ENCODE peak calls at places on chromosomes 2 and 18, in four cellular contexts. I is thoracic aorta, S is Caco-2, J is Panc1. G is an unnamed sample.

GRCh38 chr2:200089756-200090109 is 134.4 kb downstream of the MAIP1 start:
- DNase-seq in J (no peak), I (no peak), S (no peak), G (no peak)

GRCh38 chr2:239223029-239223329 is 177.8 kb downstream of the HDAC4 start:
- DNase-seq in J (no peak), S (no peak), I (no peak), G (no peak)

GRCh38 chr2:129717560-129718128 is 261.8 kb upstream of the RAB6C start:
- DNase-seq in I (no peak), S (no peak), J (no peak), G (no peak)

GRCh38 chr2:209495855-209496585 is 72.2 kb downstream of the MAP2 start:
- DNase-seq in I (peak; percentile 11), J (peak; percentile 92), S (no peak), G (peak; percentile 94)

GRCh38 chr2:68255736-68256450 is 3.6 kb upstream of the PPP3R1 start:
- DNase-seq in J (no peak), S (no peak), I (no peak), G (no peak)

GRCh38 chr18:55981712-55982475 is 393.9 kb upstream of the TCF4 start:
- DNase-seq in I (no peak), S (no peak), J (no peak), G (no peak)

GRCh38 chr2:219553463-219553862 is 9.6 kb downstream of the TMEM198 start:
- DNase-seq in S (no peak), J (no peak), I (no peak), G (no peak)

GRCh38 chr2:143513081-143513480 is 383.9 kb downstream of the ARHGAP15 start:
- DNase-seq in S (no peak), I (no peak), J (peak; percentile 24), G (peak; percentile 25)

GRCh38 chr2:159711562-159712193 is 628 bp upstream of the MARCHF7 start:
- DNase-seq in J (peak; percentile 25), S (no peak), I (no peak), G (peak; percentile 25)

GRCh38 chr2:112728029-112728362 is 7.2 kb downstream of the NT5DC4 start:
- DNase-seq in S (no peak), I (no peak), J (no peak), G (no peak)

GRCh38 chr2:193868833-193869232 is 1674.1 kb upstream of the TMEFF2 start:
- DNase-seq in I (no peak), S (no peak), J (no peak), G (no peak)

GRCh38 chr2:240846881-240847601 is 21.6 kb upstream of the AGXT start:
- DNase-seq in J (no peak), I (no peak), S (no peak), G (no peak)

GRCh38 chr2:42957109-42958035 is 165.0 kb upstream of the HAAO start:
- DNase-seq in I (no peak), S (peak; percentile 71), J (no peak), G (no peak)

GRCh38 chr2:107808986-107809385 is 17.7 kb upstream of the RGPD4 start:
- DNase-seq in S (no peak), J (peak; percentile 81), I (no peak), G (no peak)

GRCh38 chr18:12279781-12280531 is 25.8 kb downstream of the CIDEA start:
- DNase-seq in I (no peak), J (no peak), S (no peak), G (no peak)

GRCh38 chr2:120600335-120600734 is 135.3 kb upstream of the GLI2 start:
- DNase-seq in I (no peak), J (no peak), S (no peak), G (no peak)

GRCh38 chr2:47414682-47415458 is 11.9 kb downstream of the MSH2 start:
- DNase-seq in J (no peak), I (no peak), S (no peak), G (no peak)

DNA sequence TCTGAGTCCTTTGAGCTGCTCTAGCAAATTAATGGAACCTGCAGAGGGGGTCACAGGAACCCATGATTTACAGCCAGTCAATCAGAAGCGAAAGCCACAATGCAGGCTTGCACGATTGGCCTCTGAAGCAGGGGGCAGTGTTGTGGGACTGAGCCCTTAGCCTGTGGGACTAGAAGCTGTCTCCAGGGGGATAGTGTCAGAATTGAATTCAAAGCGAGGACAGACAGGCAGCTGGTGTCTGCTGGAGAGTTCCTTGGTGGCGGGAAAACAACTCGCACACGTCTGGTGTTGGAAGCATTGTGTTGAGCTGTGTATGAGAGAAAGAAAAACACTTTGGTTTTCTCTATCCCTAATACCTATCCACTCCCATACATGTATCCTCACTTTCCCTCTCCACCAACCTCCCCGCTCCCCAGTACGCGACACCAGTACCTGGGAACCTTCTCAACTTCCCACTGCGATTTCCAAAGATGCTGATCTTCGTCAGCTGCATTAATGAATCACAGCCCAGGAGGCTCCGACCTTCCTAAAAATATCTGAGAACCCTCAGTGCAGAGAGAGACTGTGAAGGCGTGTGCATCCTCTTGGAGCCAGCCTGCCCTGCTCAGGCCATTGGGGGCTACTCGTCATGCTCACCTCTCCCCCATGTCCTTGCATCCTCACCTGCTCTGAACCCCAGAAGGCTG is 88.2 kb downstream of the HS1BP3 start:
- DNase-seq in I (no peak), J (no peak), S (no peak), G (no peak)
- TF ChIP-seq CTCF in I (no peak), J (no peak), S (no peak), G (no peak)

DNA sequence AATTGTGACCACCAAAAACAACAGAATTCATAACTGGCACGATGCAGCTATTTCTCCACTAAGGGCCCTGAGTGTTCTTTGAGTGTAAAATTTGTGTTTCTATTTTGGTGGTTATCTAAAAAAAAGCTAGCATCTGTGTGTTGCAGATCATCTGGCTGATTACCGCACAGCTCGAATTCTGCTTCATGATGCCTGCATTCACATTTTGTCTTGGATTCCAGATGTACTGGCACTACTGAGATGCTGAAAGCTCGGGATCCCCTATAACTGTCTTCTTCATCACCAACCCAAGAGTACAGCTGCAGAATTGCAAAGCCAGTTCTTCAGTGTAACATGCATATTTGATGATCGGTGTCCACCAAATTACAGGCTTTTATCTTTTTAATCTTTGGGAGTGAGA is 51.6 kb upstream of the ZNF532 start:
- DNase-seq in S (no peak), I (no peak), J (no peak), G (no peak)
- H3K4me3 ChIP-seq in S (no peak overlapping the region), I (no peak overlapping the region), J (no peak overlapping the region), G (no peak overlapping the region)

DNA sequence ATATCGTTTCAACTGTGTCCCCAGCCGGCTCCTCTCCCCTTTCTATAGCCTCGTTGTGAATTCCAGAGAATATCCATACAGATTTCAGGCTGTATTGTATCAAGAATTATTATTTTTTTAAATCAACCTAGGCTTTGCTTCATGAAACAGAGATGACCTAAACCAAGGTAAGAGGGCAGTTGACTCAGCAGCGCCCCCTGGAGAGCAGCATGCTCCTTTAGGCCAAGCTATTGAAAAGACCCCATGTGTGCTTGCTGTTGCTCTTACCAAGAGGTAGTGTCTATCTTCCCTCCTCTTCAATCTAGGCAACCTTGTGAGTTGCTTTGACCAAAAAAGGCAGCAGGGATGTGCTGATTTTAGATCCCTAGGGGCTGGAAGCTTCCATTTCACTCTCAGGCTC is 426.7 kb upstream of the SMIM21 start:
- DNase-seq in I (no peak), J (no peak), S (no peak), G (no peak)
- TF ChIP-seq CTCF in I (no peak), J (peak; percentile 77), S (no peak), G (peak; percentile 37)

GRCh38 chr18:62284637-62285036 is 40.5 kb upstream of the TNFRSF11A start:
- DNase-seq in J (no peak), I (no peak), S (no peak), G (no peak)

GRCh38 chr18:62281684-62282083 is 43.4 kb upstream of the TNFRSF11A start:
- DNase-seq in I (no peak), S (no peak), J (no peak), G (peak; percentile 49)

GRCh38 chr18:62279561-62279960 is 45.5 kb upstream of the TNFRSF11A start:
- DNase-seq in S (no peak), I (no peak), J (no peak), G (no peak)

GRCh38 chr18:62280058-62280457 is 45.1 kb upstream of the TNFRSF11A start:
- DNase-seq in S (no peak), J (no peak), I (no peak), G (no peak)

DNA sequence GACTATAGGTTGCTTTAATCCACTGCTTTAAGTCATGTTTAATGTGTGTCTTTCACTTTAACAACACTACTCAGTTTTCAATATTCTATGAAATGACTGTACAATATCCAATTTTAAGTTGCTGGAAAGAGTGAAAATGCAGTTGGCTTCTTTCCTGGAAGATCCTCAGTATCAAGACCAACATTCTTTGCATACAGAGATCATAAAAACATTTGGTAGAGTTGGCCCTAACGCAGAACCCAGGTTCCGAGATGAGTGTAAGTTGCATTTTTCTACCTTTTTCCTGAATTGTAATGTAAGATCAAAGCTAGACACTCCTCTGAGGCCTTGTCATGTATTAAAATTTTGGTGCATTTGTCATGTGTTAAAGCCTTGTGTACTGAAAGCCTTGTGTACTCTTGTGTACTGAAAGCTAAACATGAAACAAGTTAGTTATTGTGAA is 42.9 kb upstream of the TNFRSF11A start:
- DNase-seq in I (no peak), S (no peak), J (no peak), G (peak; percentile 27)
- H3K4me3 ChIP-seq in I (no peak overlapping the region), S (no peak overlapping the region), J (no peak overlapping the region), G (no peak overlapping the region)

GRCh38 chr2:74179063-74179865 is 585 bp upstream of the MOB1A start:
- DNase-seq in J (no peak), S (peak; percentile 41), I (no peak), G (no peak)
- TF ChIP-seq CTCF in J (no peak), S (peak; percentile 47), I (peak; percentile 32), G (peak; percentile 38)

GRCh38 chr2:46336560-46336959 is 39.4 kb downstream of the EPAS1 start:
- DNase-seq in S (no peak), I (no peak), J (no peak), G (peak; percentile 31)
- H3K4me3 ChIP-seq in S (no peak overlapping the region), I (peak overlapping the region; percentile 65), J (no peak overlapping the region), G (no peak overlapping the region)